ENCODE peak calls at places on chromosomes 4 and X, in ten cellular contexts. One of them, this sample, is unnamed.

GRCh38 chr4:147780137-147780777 is 48.4 kb downstream of the ARHGAP10 start:
- DNase-seq in A549: no peak
- DNase-seq in left cardiac atrium: no peak
- DNase-seq in AG08396: no peak
- DNase-seq in foreskin fibroblast: no peak
- DNase-seq in iris pigment epithelial cell: no peak
- DNase-seq in NCI-H69: no peak
- DNase-seq in natural killer cell: no peak
- DNase-seq in GM04504: no peak
- DNase-seq in A172: no peak
- DNase-seq in this sample: no peak

GRCh38 chrX:145843196-145843595 is 25.6 kb downstream of the SLITRK2 start:
- DNase-seq in A172: no peak
- DNase-seq in NCI-H69: no peak
- DNase-seq in left cardiac atrium: no peak
- DNase-seq in AG08396: no peak
- DNase-seq in GM04504: no peak
- DNase-seq in natural killer cell: no peak
- DNase-seq in iris pigment epithelial cell: no peak
- DNase-seq in A549: no peak
- DNase-seq in foreskin fibroblast: no peak
- DNase-seq in this sample: no peak

GRCh38 chr4:6834867-6835266 is 52.3 kb downstream of the KIAA0232 start:
- DNase-seq in natural killer cell: no peak
- DNase-seq in foreskin fibroblast: peak
- DNase-seq in A549: no peak
- DNase-seq in AG08396: peak
- DNase-seq in iris pigment epithelial cell: peak
- DNase-seq in A172: peak
- DNase-seq in NCI-H69: no peak
- DNase-seq in GM04504: no peak
- DNase-seq in left cardiac atrium: no peak
- DNase-seq in this sample: no peak

GRCh38 chr4:31341601-31342375 is 621.6 kb downstream of the PCDH7 start:
- DNase-seq in GM04504: no peak
- DNase-seq in NCI-H69: peak
- DNase-seq in natural killer cell: no peak
- DNase-seq in left cardiac atrium: no peak
- DNase-seq in foreskin fibroblast: no peak
- DNase-seq in iris pigment epithelial cell: no peak
- DNase-seq in A172: no peak
- DNase-seq in AG08396: no peak
- DNase-seq in A549: peak
- DNase-seq in this sample: no peak

GRCh38 chr4:139245590-139245989 is 34.4 kb downstream of the MGARP start:
- DNase-seq in A549: no peak
- DNase-seq in A172: peak
- DNase-seq in NCI-H69: no peak
- DNase-seq in iris pigment epithelial cell: peak
- DNase-seq in AG08396: no peak
- DNase-seq in GM04504: no peak
- DNase-seq in foreskin fibroblast: no peak
- DNase-seq in left cardiac atrium: no peak
- DNase-seq in natural killer cell: no peak
- DNase-seq in this sample: no peak

GRCh38 chr4:52173470-52174055 is 122.5 kb downstream of the SPATA18 start:
- DNase-seq in AG08396: peak
- DNase-seq in GM04504: peak
- DNase-seq in A549: no peak
- DNase-seq in NCI-H69: no peak
- DNase-seq in left cardiac atrium: peak
- DNase-seq in iris pigment epithelial cell: peak
- DNase-seq in foreskin fibroblast: peak
- DNase-seq in A172: no peak
- DNase-seq in natural killer cell: no peak
- DNase-seq in this sample: no peak

GRCh38 chr4:13546855-13547562 is 2.7 kb upstream of the NKX3-2 start:
- DNase-seq in natural killer cell: no peak
- DNase-seq in foreskin fibroblast: no peak
- DNase-seq in iris pigment epithelial cell: no peak
- DNase-seq in GM04504: no peak
- DNase-seq in A172: no peak
- DNase-seq in AG08396: peak
- DNase-seq in NCI-H69: peak
- DNase-seq in left cardiac atrium: no peak
- DNase-seq in A549: no peak
- DNase-seq in this sample: peak

GRCh38 chr4:189092596-189092995 is 848.1 kb upstream of the FRG1 start:
- DNase-seq in foreskin fibroblast: no peak
- DNase-seq in GM04504: no peak
- DNase-seq in A549: no peak
- DNase-seq in iris pigment epithelial cell: peak
- DNase-seq in NCI-H69: no peak
- DNase-seq in A172: peak
- DNase-seq in left cardiac atrium: no peak
- DNase-seq in natural killer cell: no peak
- DNase-seq in AG08396: peak
- DNase-seq in this sample: no peak

GRCh38 chr4:129254526-129254925 is 158.6 kb downstream of the C4orf33 start:
- DNase-seq in foreskin fibroblast: no peak
- DNase-seq in iris pigment epithelial cell: peak
- DNase-seq in A172: no peak
- DNase-seq in natural killer cell: no peak
- DNase-seq in left cardiac atrium: no peak
- DNase-seq in A549: no peak
- DNase-seq in NCI-H69: no peak
- DNase-seq in AG08396: no peak
- DNase-seq in GM04504: no peak
- DNase-seq in this sample: no peak

GRCh38 chrX:76555816-76556215 is 128.3 kb downstream of the MAGEE1 start:
- DNase-seq in A549: peak
- DNase-seq in NCI-H69: peak
- DNase-seq in A172: peak
- DNase-seq in AG08396: peak
- DNase-seq in left cardiac atrium: no peak
- DNase-seq in natural killer cell: no peak
- DNase-seq in iris pigment epithelial cell: peak
- DNase-seq in GM04504: no peak
- DNase-seq in foreskin fibroblast: peak
- DNase-seq in this sample: peak

GRCh38 chr4:40778090-40778489 is 28.3 kb downstream of the NSUN7 start:
- DNase-seq in iris pigment epithelial cell: no peak
- DNase-seq in GM04504: no peak
- DNase-seq in NCI-H69: no peak
- DNase-seq in natural killer cell: no peak
- DNase-seq in A172: no peak
- DNase-seq in foreskin fibroblast: no peak
- DNase-seq in AG08396: no peak
- DNase-seq in left cardiac atrium: no peak
- DNase-seq in A549: no peak
- DNase-seq in this sample: no peak

GRCh38 chrX:45322382-45322781 is 121.7 kb upstream of the DIPK2B start:
- DNase-seq in AG08396: peak
- DNase-seq in left cardiac atrium: peak
- DNase-seq in GM04504: peak
- DNase-seq in A549: peak
- DNase-seq in iris pigment epithelial cell: peak
- DNase-seq in foreskin fibroblast: peak
- DNase-seq in NCI-H69: peak
- DNase-seq in A172: peak
- DNase-seq in natural killer cell: no peak
- DNase-seq in this sample: peak

GRCh38 chr4:185464887-185465286 is 6.6 kb downstream of the CCDC110 start:
- DNase-seq in left cardiac atrium: no peak
- DNase-seq in GM04504: no peak
- DNase-seq in NCI-H69: peak
- DNase-seq in foreskin fibroblast: no peak
- DNase-seq in A549: no peak
- DNase-seq in iris pigment epithelial cell: peak
- DNase-seq in A172: no peak
- DNase-seq in natural killer cell: no peak
- DNase-seq in AG08396: no peak
- DNase-seq in this sample: no peak

GRCh38 chrX:121179972-121180371 is 132.6 kb downstream of the GLUD2 start:
- DNase-seq in natural killer cell: no peak
- DNase-seq in A549: no peak
- DNase-seq in NCI-H69: peak
- DNase-seq in A172: no peak
- DNase-seq in AG08396: no peak
- DNase-seq in foreskin fibroblast: no peak
- DNase-seq in iris pigment epithelial cell: no peak
- DNase-seq in GM04504: no peak
- DNase-seq in left cardiac atrium: no peak
- DNase-seq in this sample: no peak

GRCh38 chr4:32226201-32226600 is 1506.0 kb downstream of the PCDH7 start:
- DNase-seq in natural killer cell: no peak
- DNase-seq in NCI-H69: no peak
- DNase-seq in AG08396: no peak
- DNase-seq in foreskin fibroblast: peak
- DNase-seq in A172: peak
- DNase-seq in left cardiac atrium: no peak
- DNase-seq in GM04504: peak
- DNase-seq in A549: no peak
- DNase-seq in iris pigment epithelial cell: peak
- DNase-seq in this sample: no peak

GRCh38 chrX:109733658-109734022 is 583 bp upstream of the ACSL4 start:
- DNase-seq in left cardiac atrium: no peak
- DNase-seq in NCI-H69: no peak
- DNase-seq in A549: no peak
- DNase-seq in foreskin fibroblast: no peak
- DNase-seq in GM04504: no peak
- DNase-seq in iris pigment epithelial cell: no peak
- DNase-seq in natural killer cell: no peak
- DNase-seq in A172: no peak
- DNase-seq in AG08396: no peak
- DNase-seq in this sample: no peak

GRCh38 chr4:153541426-153542096 is 75.4 kb downstream of the TMEM131L start:
- DNase-seq in natural killer cell: no peak
- DNase-seq in AG08396: peak
- DNase-seq in A172: peak
- DNase-seq in GM04504: peak
- DNase-seq in iris pigment epithelial cell: peak
- DNase-seq in A549: no peak
- DNase-seq in left cardiac atrium: no peak
- DNase-seq in foreskin fibroblast: peak
- DNase-seq in NCI-H69: no peak
- DNase-seq in this sample: no peak

GRCh38 chr4:173415092-173415491 is 16.2 kb upstream of the SCRG1 start:
- DNase-seq in A172: no peak
- DNase-seq in foreskin fibroblast: no peak
- DNase-seq in A549: no peak
- DNase-seq in NCI-H69: no peak
- DNase-seq in left cardiac atrium: no peak
- DNase-seq in GM04504: no peak
- DNase-seq in natural killer cell: no peak
- DNase-seq in AG08396: no peak
- DNase-seq in iris pigment epithelial cell: peak
- DNase-seq in this sample: no peak

GRCh38 chr4:75063417-75063816 is 130.5 kb downstream of the PARM1 start:
- DNase-seq in A172: no peak
- DNase-seq in natural killer cell: no peak
- DNase-seq in foreskin fibroblast: no peak
- DNase-seq in A549: no peak
- DNase-seq in iris pigment epithelial cell: no peak
- DNase-seq in left cardiac atrium: no peak
- DNase-seq in NCI-H69: no peak
- DNase-seq in GM04504: no peak
- DNase-seq in AG08396: no peak
- DNase-seq in this sample: no peak

GRCh38 chr4:74444891-74445642 is at the start of gene AREG:
- DNase-seq in foreskin fibroblast: peak
- DNase-seq in left cardiac atrium: peak
- DNase-seq in A172: no peak
- DNase-seq in A549: peak
- DNase-seq in natural killer cell: peak
- DNase-seq in AG08396: peak
- DNase-seq in GM04504: no peak
- DNase-seq in NCI-H69: peak
- DNase-seq in iris pigment epithelial cell: peak
- DNase-seq in this sample: peak

GRCh38 chr4:89298160-89298559 is 9.4 kb downstream of the GPRIN3 start:
- DNase-seq in AG08396: no peak
- DNase-seq in iris pigment epithelial cell: no peak
- DNase-seq in left cardiac atrium: no peak
- DNase-seq in NCI-H69: peak
- DNase-seq in A172: no peak
- DNase-seq in GM04504: no peak
- DNase-seq in foreskin fibroblast: no peak
- DNase-seq in A549: no peak
- DNase-seq in natural killer cell: no peak
- DNase-seq in this sample: no peak

GRCh38 chr4:174717788-174718187 is 111.3 kb downstream of the GLRA3 start:
- DNase-seq in foreskin fibroblast: no peak
- DNase-seq in AG08396: no peak
- DNase-seq in NCI-H69: no peak
- DNase-seq in GM04504: no peak
- DNase-seq in A172: no peak
- DNase-seq in A549: no peak
- DNase-seq in natural killer cell: no peak
- DNase-seq in iris pigment epithelial cell: no peak
- DNase-seq in left cardiac atrium: no peak
- DNase-seq in this sample: no peak

GRCh38 chr4:47543331-47543730 is 58.3 kb downstream of the ATP10D start:
- DNase-seq in GM04504: no peak
- DNase-seq in natural killer cell: no peak
- DNase-seq in left cardiac atrium: no peak
- DNase-seq in A172: no peak
- DNase-seq in AG08396: no peak
- DNase-seq in iris pigment epithelial cell: peak
- DNase-seq in NCI-H69: no peak
- DNase-seq in foreskin fibroblast: no peak
- DNase-seq in A549: no peak
- DNase-seq in this sample: no peak

GRCh38 chr4:15400911-15401671 is 26.7 kb upstream of the C1QTNF7 start:
- DNase-seq in A172: peak
- DNase-seq in AG08396: peak
- DNase-seq in iris pigment epithelial cell: peak
- DNase-seq in natural killer cell: no peak
- DNase-seq in GM04504: peak
- DNase-seq in left cardiac atrium: peak
- DNase-seq in foreskin fibroblast: peak
- DNase-seq in A549: peak
- DNase-seq in NCI-H69: no peak
- DNase-seq in this sample: no peak

GRCh38 chr4:1520145-1520661 is 114.0 kb upstream of the NKX1-1 start:
- DNase-seq in left cardiac atrium: peak
- DNase-seq in foreskin fibroblast: no peak
- DNase-seq in A549: no peak
- DNase-seq in iris pigment epithelial cell: no peak
- DNase-seq in NCI-H69: no peak
- DNase-seq in GM04504: no peak
- DNase-seq in A172: no peak
- DNase-seq in natural killer cell: no peak
- DNase-seq in AG08396: no peak
- DNase-seq in this sample: no peak

GRCh38 chr4:27620886-27621285 is 760.2 kb downstream of the STIM2 start:
- DNase-seq in natural killer cell: no peak
- DNase-seq in A549: no peak
- DNase-seq in AG08396: no peak
- DNase-seq in foreskin fibroblast: no peak
- DNase-seq in GM04504: no peak
- DNase-seq in left cardiac atrium: no peak
- DNase-seq in iris pigment epithelial cell: no peak
- DNase-seq in A172: no peak
- DNase-seq in NCI-H69: no peak
- DNase-seq in this sample: no peak

GRCh38 chr4:42018451-42018850 is 28.1 kb downstream of the SLC30A9 start:
- DNase-seq in A172: peak
- DNase-seq in GM04504: no peak
- DNase-seq in foreskin fibroblast: no peak
- DNase-seq in A549: no peak
- DNase-seq in NCI-H69: no peak
- DNase-seq in left cardiac atrium: no peak
- DNase-seq in AG08396: no peak
- DNase-seq in iris pigment epithelial cell: peak
- DNase-seq in natural killer cell: no peak
- DNase-seq in this sample: no peak

GRCh38 chrX:118459494-118459893 is 36.1 kb upstream of the DOCK11 start:
- DNase-seq in AG08396: peak
- DNase-seq in foreskin fibroblast: peak
- DNase-seq in A172: peak
- DNase-seq in left cardiac atrium: no peak
- DNase-seq in natural killer cell: no peak
- DNase-seq in A549: peak
- DNase-seq in GM04504: peak
- DNase-seq in iris pigment epithelial cell: peak
- DNase-seq in NCI-H69: peak
- DNase-seq in this sample: peak